ENCODE peak calls at places on chromosomes 5 and 9, in seven cellular contexts. V is WTC11, D is adrenal gland, E is heart right ventricle, S is uterus, K is Calu3, X is RWPE1. N is an unnamed sample.

GRCh38 chr9:120711841-120712538 is 2.3 kb downstream of the MEGF9 start:
- DNase-seq in V (no peak), D (no peak), E (no peak), S (no peak), K (no peak), X (no peak), N (no peak)

GRCh38 chr5:140398379-140398811 is 3.2 kb upstream of the ANKHD1 start:
- DNase-seq in V (no peak), D (no peak), E (no peak), S (no peak), K (no peak), X (peak), N (no peak)

GRCh38 chr9:132989414-132989996 is 11.0 kb downstream of the GFI1B start:
- DNase-seq in V (no peak), D (no peak), E (no peak), S (no peak), K (no peak), X (no peak), N (no peak)

GRCh38 chr5:178468196-178468685 is 122.0 kb downstream of the COL23A1 start:
- DNase-seq in V (no peak), D (no peak), E (no peak), S (no peak), K (no peak), X (no peak), N (no peak)

GRCh38 chr9:112170235-112170634 is 4.9 kb downstream of the SUSD1 start:
- DNase-seq in V (no peak), D (no peak), E (no peak), S (no peak), K (peak), X (peak), N (no peak)

GRCh38 chr9:126157826-126158431 is 168.7 kb upstream of the MVB12B start:
- DNase-seq in V (no peak), D (no peak), E (no peak), S (no peak), K (no peak), X (no peak), N (peak)

GRCh38 chr5:93746406-93747056 is 5.1 kb upstream of the POU5F2 start:
- DNase-seq in V (no peak), D (no peak), E (no peak), S (no peak), K (no peak), X (no peak), N (no peak)

GRCh38 chr5:96781734-96782064 is 26.0 kb downstream of the ERAP1 start:
- DNase-seq in V (no peak), D (no peak), E (no peak), S (no peak), K (no peak), X (no peak), N (no peak)

GRCh38 chr9:92711844-92712243 is 41.9 kb upstream of the IPPK start:
- DNase-seq in V (no peak), D (no peak), E (no peak), S (no peak), K (no peak), X (no peak), N (peak)

GRCh38 chr9:133726401-133727276 is 11.5 kb downstream of the SARDH start:
- DNase-seq in V (peak), D (peak), E (peak), S (peak), K (peak), X (peak), N (peak)

GRCh38 chr9:125568616-125569015 is 138.4 kb downstream of the MAPKAP1 start:
- DNase-seq in V (no peak), D (no peak), E (no peak), S (no peak), K (no peak), X (no peak), N (no peak)

GRCh38 chr5:124330595-124330994 is 415.8 kb downstream of the ZNF608 start:
- DNase-seq in V (no peak), D (no peak), E (no peak), S (no peak), K (no peak), X (no peak), N (no peak)

GRCh38 chr5:81250004-81250403 is 16.9 kb downstream of the CKMT2 start:
- DNase-seq in V (no peak), D (no peak), E (no peak), S (no peak), K (no peak), X (no peak), N (no peak)

GRCh38 chr5:179146277-179146676 is 86.1 kb downstream of the ZNF354C start:
- DNase-seq in V (no peak), D (no peak), E (no peak), S (no peak), K (no peak), X (no peak), N (no peak)

GRCh38 chr9:133854785-133855184 is 116.6 kb upstream of the SARDH start:
- DNase-seq in V (no peak), D (no peak), E (no peak), S (no peak), K (no peak), X (no peak), N (no peak)

GRCh38 chr5:163586431-163587033 is 81.1 kb downstream of the MAT2B start:
- DNase-seq in V (no peak), D (no peak), E (no peak), S (no peak), K (no peak), X (no peak), N (no peak)

GRCh38 chr5:151174612-151175101 is 17.1 kb upstream of the ANXA6 start:
- DNase-seq in V (no peak), D (peak), E (no peak), S (peak), K (no peak), X (no peak), N (no peak)

GRCh38 chr5:115815693-115816225 is 700 bp downstream of the CDO1 start:
- DNase-seq in V (peak), D (no peak), E (peak), S (no peak), K (no peak), X (no peak), N (peak)

GRCh38 chr9:131096490-131097258 is at the start of gene AIF1L:
- DNase-seq in V (peak), D (peak), E (peak), S (no peak), K (peak), X (peak), N (peak)

GRCh38 chr9:89686134-89686533 is 81.3 kb downstream of the GADD45G start:
- DNase-seq in V (no peak), D (peak), E (no peak), S (no peak), K (no peak), X (peak), N (no peak)

GRCh38 chr9:136828474-136829140 is 13.7 kb upstream of the AJM1 start:
- DNase-seq in V (no peak), D (no peak), E (no peak), S (no peak), K (no peak), X (no peak), N (no peak)

GRCh38 chr5:35252963-35253362 is 22.7 kb upstream of the PRLR start:
- DNase-seq in V (no peak), D (no peak), E (no peak), S (no peak), K (no peak), X (no peak), N (no peak)

GRCh38 chr5:66724740-66725139 is 128.5 kb downstream of the MAST4 start:
- DNase-seq in V (no peak), D (no peak), E (no peak), S (no peak), K (no peak), X (no peak), N (no peak)

GRCh38 chr5:176550275-176550831 is 1.2 kb downstream of the CDHR2 start:
- DNase-seq in V (no peak), D (no peak), E (no peak), S (no peak), K (no peak), X (no peak), N (no peak)

GRCh38 chr5:17118631-17119030 is 98.8 kb upstream of the BASP1 start:
- DNase-seq in V (no peak), D (peak), E (no peak), S (peak), K (peak), X (peak), N (no peak)

GRCh38 chr5:143871672-143872071 is 59.7 kb downstream of the HMHB1 start:
- DNase-seq in V (no peak), D (no peak), E (no peak), S (no peak), K (no peak), X (no peak), N (no peak)

GRCh38 chr9:93962041-93962440 is 6.9 kb upstream of the BARX1 start:
- DNase-seq in V (no peak), D (no peak), E (no peak), S (no peak), K (no peak), X (no peak), N (no peak)

GRCh38 chr9:72524820-72525539 is 3.6 kb downstream of the TMC1 start:
- DNase-seq in V (no peak), D (peak), E (no peak), S (peak), K (peak), X (peak), N (peak)

GRCh38 chr9:35816708-35817107 is 1.9 kb upstream of the HINT2 start:
- DNase-seq in V (peak), D (no peak), E (no peak), S (no peak), K (no peak), X (no peak), N (no peak)

GRCh38 chr5:52725065-52725746 is 62.5 kb upstream of the ITGA1 start:
- DNase-seq in V (no peak), D (peak), E (no peak), S (no peak), K (peak), X (peak), N (no peak)

GRCh38 chr5:58127486-58128220 is 332.2 kb downstream of the PLK2 start:
- DNase-seq in V (no peak), D (no peak), E (no peak), S (no peak), K (peak), X (no peak), N (no peak)

GRCh38 chr9:4514252-4515128 is 24.2 kb downstream of the SLC1A1 start:
- DNase-seq in V (peak), D (no peak), E (no peak), S (no peak), K (no peak), X (no peak), N (no peak)

GRCh38 chr9:137374131-137374845 is 48.7 kb downstream of the EXD3 start:
- DNase-seq in V (peak), D (no peak), E (no peak), S (no peak), K (no peak), X (no peak), N (no peak)

GRCh38 chr5:89269721-89270120 is 386.7 kb upstream of the MEF2C start:
- DNase-seq in V (no peak), D (no peak), E (no peak), S (no peak), K (no peak), X (no peak), N (no peak)

GRCh38 chr9:69173497-69173890 is 583 bp upstream of the TJP2 start:
- DNase-seq in V (no peak), D (no peak), E (no peak), S (peak), K (no peak), X (peak), N (no peak)

GRCh38 chr9:134458111-134458845 is 132.0 kb downstream of the RXRA start:
- DNase-seq in V (no peak), D (no peak), E (no peak), S (no peak), K (no peak), X (no peak), N (no peak)

GRCh38 chr5:140118294-140118936 is 4.5 kb downstream of the PURA start:
- DNase-seq in V (no peak), D (no peak), E (no peak), S (no peak), K (no peak), X (no peak), N (no peak)

GRCh38 chr9:97046228-97046627 is 7.3 kb upstream of the CTSV start:
- DNase-seq in V (peak), D (peak), E (no peak), S (no peak), K (peak), X (peak), N (no peak)

DNA sequence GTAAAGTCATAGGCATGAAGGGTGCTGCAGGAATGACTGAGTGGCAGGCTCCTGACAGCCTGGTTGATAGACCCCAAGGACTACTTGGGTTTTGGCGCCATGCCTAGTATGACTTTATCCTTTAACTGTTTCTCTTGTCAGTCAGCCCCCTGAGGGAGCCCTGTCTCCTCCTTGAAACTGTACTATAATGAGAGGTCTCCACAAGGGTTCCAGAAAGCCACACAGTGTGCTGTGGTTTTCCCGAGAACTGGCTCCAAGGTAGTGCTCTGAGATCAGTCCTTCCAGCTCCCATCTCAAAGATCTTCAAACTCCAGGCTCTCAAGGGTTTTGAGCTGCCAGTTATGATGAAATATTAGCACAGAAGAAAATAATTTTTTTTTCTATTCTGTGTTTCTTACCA is 26.7 kb upstream of the TNC start:
- DNase-seq in V (no peak), D (no peak), E (no peak), S (no peak), K (no peak), X (no peak), N (no peak)
- TF ChIP-seq CTCF in V (no peak), D (no peak), E (no peak), S (no peak), K (no peak), X (no peak), N (no peak)

GRCh38 chr9:14084867-14085266 is 229.1 kb downstream of the NFIB start:
- DNase-seq in V (no peak), D (no peak), E (no peak), S (no peak), K (no peak), X (no peak), N (no peak)

GRCh38 chr9:14079440-14079839 is 234.5 kb downstream of the NFIB start:
- DNase-seq in V (no peak), D (no peak), E (no peak), S (no peak), K (no peak), X (no peak), N (no peak)

GRCh38 chr9:14082732-14083131 is 231.2 kb downstream of the NFIB start:
- DNase-seq in V (no peak), D (no peak), E (no peak), S (no peak), K (no peak), X (no peak), N (no peak)

GRCh38 chr9:14086495-14086894 is 227.4 kb downstream of the NFIB start:
- DNase-seq in V (no peak), D (no peak), E (no peak), S (no peak), K (no peak), X (no peak), N (no peak)

GRCh38 chr9:14080940-14081621 is 232.9 kb downstream of the NFIB start:
- DNase-seq in V (no peak), D (no peak), E (no peak), S (no peak), K (no peak), X (peak), N (no peak)
- TF ChIP-seq CTCF in V (no peak), D (no peak), E (no peak), S (no peak), K (no peak), X (no peak), N (no peak)

GRCh38 chr5:162221884-162222283 is 154.3 kb downstream of the GABRG2 start:
- DNase-seq in V (no peak), D (no peak), E (no peak), S (no peak), K (no peak), X (no peak), N (no peak)
- TF ChIP-seq CTCF in V (no peak), D (no peak), E (no peak), S (no peak), K (no peak), X (no peak), N (no peak)

GRCh38 chr5:142600092-142600491 is 85.8 kb downstream of the FGF1 start:
- DNase-seq in V (no peak), D (no peak), E (no peak), S (no peak), K (no peak), X (no peak), N (no peak)

GRCh38 chr5:142597546-142598337 is 88.1 kb downstream of the FGF1 start:
- DNase-seq in V (peak), D (peak), E (no peak), S (no peak), K (peak), X (peak), N (no peak)

GRCh38 chr5:142600611-142601360 is 85.1 kb downstream of the FGF1 start:
- DNase-seq in V (no peak), D (peak), E (peak), S (peak), K (no peak), X (no peak), N (no peak)

GRCh38 chr5:142597025-142597424 is 88.9 kb downstream of the FGF1 start:
- DNase-seq in V (no peak), D (no peak), E (no peak), S (no peak), K (no peak), X (no peak), N (no peak)

DNA sequence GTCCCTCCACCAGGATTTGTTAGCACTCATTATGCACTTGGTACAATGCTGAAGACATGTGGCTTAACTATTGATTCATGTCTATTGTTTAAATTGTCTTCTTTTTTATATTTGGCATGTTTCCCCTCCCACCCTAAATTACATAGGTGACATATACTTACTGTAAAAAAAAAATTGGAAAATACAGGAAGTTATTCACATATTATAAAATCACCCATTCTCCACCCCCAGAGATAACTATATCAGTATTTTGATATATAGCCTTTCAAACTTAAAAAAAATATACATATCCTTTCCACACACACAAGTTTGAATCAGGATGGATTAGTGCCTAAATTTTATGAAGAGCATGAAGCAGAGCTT is 87.6 kb downstream of the FGF1 start:
- DNase-seq in V (no peak), D (no peak), E (no peak), S (no peak), K (no peak), X (no peak), N (no peak)
- TF ChIP-seq CTCF in V (no peak), D (peak), E (no peak), S (no peak), K (no peak), X (no peak), N (no peak)

GRCh38 chr5:134370871-134371833 is at the start of gene UBE2B:
- DNase-seq in V (peak), D (peak), E (peak), S (peak), K (peak), X (peak), N (peak)
- TF ChIP-seq CTCF in V (no peak), D (no peak), E (no peak), S (no peak), K (no peak), X (no peak), N (no peak)

DNA sequence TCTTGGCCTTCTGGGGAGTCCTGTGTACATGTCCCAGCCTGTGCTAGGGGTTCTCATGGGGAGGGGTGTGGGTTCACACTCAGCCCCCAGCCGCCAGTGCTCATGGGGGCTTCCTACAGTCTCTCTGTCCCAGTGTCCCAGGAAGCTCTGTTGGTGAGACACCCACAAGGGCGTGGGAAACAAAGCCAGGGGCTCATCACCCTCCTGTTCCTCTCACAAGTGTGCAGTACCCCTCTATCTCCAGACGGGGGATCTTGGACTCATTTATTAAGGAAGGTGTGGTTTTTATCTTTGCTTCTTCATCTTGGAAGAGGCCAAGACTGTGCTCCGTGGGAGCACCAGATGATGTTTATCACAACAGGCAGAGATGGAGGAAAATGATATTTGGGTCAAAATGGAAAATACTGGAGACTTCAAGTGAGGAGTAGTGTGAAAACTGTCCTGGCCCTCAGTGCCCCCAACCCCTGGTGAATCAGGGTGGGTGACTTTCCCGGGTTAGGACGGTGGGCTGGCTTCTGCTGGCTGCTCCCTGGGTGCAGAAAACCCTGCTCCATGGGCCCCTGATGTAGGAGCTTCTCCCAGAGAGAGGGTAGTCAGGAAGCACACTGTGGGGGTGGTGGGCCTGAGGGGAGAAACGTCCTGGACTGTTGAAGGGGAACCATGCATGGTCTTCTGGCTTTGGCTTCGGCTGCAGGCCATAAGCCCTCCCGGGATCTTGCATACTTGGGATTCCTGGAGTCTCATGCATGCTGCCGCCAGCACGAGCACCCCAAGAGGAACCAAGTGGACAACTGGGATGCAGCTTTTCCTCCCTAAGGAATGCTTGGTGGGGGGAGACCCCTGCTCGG is 15.3 kb downstream of the TMEM171 start:
- DNase-seq in V (peak), D (no peak), E (no peak), S (no peak), K (no peak), X (peak), N (no peak)
- TF ChIP-seq CTCF in V (peak), D (peak), E (no peak), S (no peak), K (peak), X (peak), N (no peak)

GRCh38 chr9:74645007-74645639 is 148.0 kb downstream of the RORB start:
- DNase-seq in V (no peak), D (peak), E (no peak), S (no peak), K (peak), X (peak), N (peak)
- TF ChIP-seq CTCF in V (peak), D (peak), E (peak), S (no peak), K (no peak), X (peak), N (peak)